ENCODE peak calls at places on chromosomes 4 and X, in ten cellular contexts. J is esophagus muscularis mucosa; X is stimulated activated CD8-positive, alpha-beta memory T cell treated with anti-CD3 and anti-CD28 coated beads, Interleukin-7, amount 100 ng/mL, for 1 hour; I is gastrocnemius medialis; L is CD4-positive, alpha-beta T cell; A is NCI-H774; U is HepG2; T is hippocampal formation; W is fibroblast of lung; B is NCI-H1694. N is an unnamed sample.
A peak's percentile ranks its signal among the peaks of the same experiment; 100 is the strongest.

GRCh38 chr4:28565434-28565833 is 1704.8 kb downstream of the STIM2 start:
- DNase-seq in J (no peak), X (no peak), I (no peak), L (no peak), A (no peak), U (no peak), T (no peak), W (no peak), B (no peak), N (no peak)

GRCh38 chr4:177484613-177485021 is 42.4 kb upstream of the AGA start:
- DNase-seq in J (no peak), X (no peak), I (no peak), L (no peak), A (no peak), U (peak; percentile 17), T (no peak), W (peak; percentile 67), B (no peak), N (peak; percentile 39)

GRCh38 chr4:153538408-153539057 is 72.4 kb downstream of the TMEM131L start:
- DNase-seq in J (peak; percentile 77), X (no peak), I (no peak), L (no peak), A (no peak), U (no peak), T (no peak), W (peak; percentile 54), B (peak; percentile 15), N (peak; percentile 47)

GRCh38 chr4:74793757-74794340 is 474 bp downstream of the BTC start:
- DNase-seq in J (no peak), X (no peak), I (no peak), L (no peak), A (peak; percentile 63), U (peak; percentile 3), T (no peak), W (peak; percentile 35), B (no peak), N (peak; percentile 55)

GRCh38 chrX:47991263-47992092 is 12.3 kb downstream of the ZNF182 start:
- DNase-seq in J (no peak), X (no peak), I (no peak), L (no peak), A (no peak), U (no peak), T (no peak), W (peak; percentile 27), B (no peak), N (peak; percentile 21)

GRCh38 chr4:168643083-168643795 is 146.4 kb downstream of the PALLD start:
- DNase-seq in J (no peak), X (no peak), I (no peak), L (no peak), A (no peak), U (no peak), T (no peak), W (peak; percentile 29), B (no peak), N (peak; percentile 29)

GRCh38 chrX:118350221-118350620 is 4.3 kb downstream of the WDR44 start:
- DNase-seq in J (no peak), X (no peak), I (no peak), L (no peak), A (no peak), U (no peak), T (no peak), W (peak; percentile 42), B (no peak), N (no peak)

GRCh38 chr4:163755013-163755412 is 260.5 kb downstream of the TMA16 start:
- DNase-seq in J (no peak), X (no peak), I (no peak), L (no peak), A (no peak), U (no peak), T (no peak), W (peak; percentile 63), B (no peak), N (no peak)

GRCh38 chrX:153700376-153700945 is 12.7 kb downstream of the SLC6A8 start:
- DNase-seq in J (no peak), X (no peak), I (no peak), L (no peak), A (no peak), U (no peak), T (no peak), W (no peak), B (no peak), N (no peak)

GRCh38 chr4:20532871-20533870 is 167.1 kb upstream of the PACRGL start:
- DNase-seq in J (no peak), X (no peak), I (no peak), L (no peak), A (no peak), U (no peak), T (no peak), W (peak; percentile 63), B (no peak), N (peak; percentile 45)

GRCh38 chr4:186021461-186022167 is 47.3 kb upstream of the TLR3 start:
- DNase-seq in J (peak; percentile 45), X (no peak), I (no peak), L (no peak), A (no peak), U (peak; percentile 30), T (peak; percentile 63), W (peak; percentile 50), B (peak; percentile 85), N (peak; percentile 75)

GRCh38 chr4:168712316-168712855 is 215.5 kb downstream of the PALLD start:
- DNase-seq in J (no peak), X (no peak), I (no peak), L (no peak), A (no peak), U (no peak), T (no peak), W (no peak), B (no peak), N (no peak)

N was measured in AG20443.